ENCODE peak calls at places on chromosomes 4 and X, in four cellular contexts. C, I, O and Y are unnamed samples.

GRCh38 chr4:119471259-119471658 is 149.3 kb upstream of the FABP2 start:
- DNase-seq in C (no peak), I (no peak), O (no peak), Y (no peak)

GRCh38 chr4:101418055-101418454 is 70.7 kb upstream of the PPP3CA start:
- DNase-seq in C (no peak), I (no peak), O (no peak), Y (no peak)

GRCh38 chr4:85952982-85953650 is 406.7 kb downstream of the MAPK10 start:
- DNase-seq in C (no peak), I (no peak), O (no peak), Y (no peak)

GRCh38 chr4:54169176-54169575 is 59.9 kb upstream of the PDGFRA start:
- DNase-seq in C (no peak), I (no peak), O (no peak), Y (no peak)

GRCh38 chr4:60122820-60123219 is 1077.3 kb upstream of the ADGRL3 start:
- DNase-seq in C (no peak), I (no peak), O (no peak), Y (no peak)

GRCh38 chr4:109462802-109463201 is 29.2 kb downstream of the SEC24B start:
- DNase-seq in C (no peak), I (no peak), O (no peak), Y (no peak)

GRCh38 chr4:118942465-118942864 is 53.8 kb downstream of the SYNPO2 start:
- DNase-seq in C (no peak), I (no peak), O (no peak), Y (peak)

GRCh38 chr4:156419080-156419638 is 465.5 kb upstream of the CTSO start:
- DNase-seq in C (no peak), I (no peak), O (no peak), Y (no peak)

GRCh38 chr4:145804134-145804533 is 124.2 kb downstream of the C4orf51 start:
- DNase-seq in C (peak), I (no peak), O (no peak), Y (no peak)

GRCh38 chr4:81454498-81454897 is 17.2 kb downstream of the RASGEF1B start:
- DNase-seq in C (no peak), I (no peak), O (no peak), Y (no peak)

GRCh38 chrX:261167-261857 is 19.9 kb upstream of the PLCXD1 start:
- DNase-seq in C (peak), I (no peak), O (no peak), Y (no peak)

GRCh38 chr4:8858188-8858924 is 13.3 kb downstream of the HMX1 start:
- DNase-seq in C (no peak), I (no peak), O (no peak), Y (no peak)

GRCh38 chrX:155148724-155149537 is 67.3 kb upstream of the VBP1 start:
- DNase-seq in C (no peak), I (peak), O (peak), Y (no peak)

GRCh38 chr4:184968784-184969201 is 49.5 kb upstream of the HELT start:
- DNase-seq in C (peak), I (no peak), O (no peak), Y (peak)

GRCh38 chr4:155529197-155529596 is 137.5 kb upstream of the GUCY1A1 start:
- DNase-seq in C (no peak), I (peak), O (no peak), Y (no peak)

GRCh38 chr4:139593091-139593564 is 37.1 kb upstream of the SETD7 start:
- DNase-seq in C (no peak), I (peak), O (peak), Y (no peak)

GRCh38 chr4:105283501-105283900 is 136.8 kb downstream of the TET2 start:
- DNase-seq in C (no peak), I (no peak), O (no peak), Y (no peak)

GRCh38 chr4:184825394-184826314 is at the start of gene ACSL1:
- DNase-seq in C (peak), I (peak), O (peak), Y (no peak)

GRCh38 chr4:140096921-140097320 is 57.1 kb downstream of the MAML3 start:
- DNase-seq in C (no peak), I (no peak), O (no peak), Y (no peak)

DNA sequence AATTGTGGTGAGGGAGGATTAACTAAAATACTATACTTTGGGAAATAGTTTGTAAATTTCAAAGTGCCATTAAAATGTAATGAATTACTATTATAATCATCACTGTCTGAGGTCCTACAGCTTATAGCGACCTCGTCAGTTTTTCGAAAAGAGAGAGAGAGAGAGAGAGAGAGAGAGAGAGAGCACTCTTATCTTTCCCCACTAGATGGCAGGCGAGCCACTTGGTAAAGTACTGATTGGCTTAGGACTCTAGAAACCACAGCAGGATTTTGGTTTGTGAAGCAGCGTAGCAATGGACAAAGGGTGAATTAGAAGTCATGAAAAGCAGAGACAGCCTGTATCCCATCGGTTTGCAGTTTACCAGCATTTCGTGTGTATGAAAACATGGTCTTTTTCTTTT is 52.5 kb downstream of the LINC00632 start:
- DNase-seq in C (peak), I (peak), O (peak), Y (peak)
- TF ChIP-seq CTCF in C (peak), I (peak), O (peak), Y (peak)

GRCh38 chrX:1582686-1583437 is 8.5 kb upstream of the AKAP17A start:
- DNase-seq in C (no peak), I (no peak), O (no peak), Y (no peak)

GRCh38 chrX:1591102-1591862 is at the start of gene AKAP17A:
- DNase-seq in C (peak), I (peak), O (peak), Y (peak)

GRCh38 chrX:1584237-1585011 is 7.0 kb upstream of the AKAP17A start:
- DNase-seq in C (no peak), I (no peak), O (no peak), Y (no peak)

GRCh38 chrX:1589356-1590130 is 1.9 kb upstream of the AKAP17A start:
- DNase-seq in C (no peak), I (no peak), O (no peak), Y (no peak)

GRCh38 chrX:1587161-1587560 is 4.2 kb upstream of the AKAP17A start:
- DNase-seq in C (no peak), I (no peak), O (no peak), Y (no peak)
- H3K4me3 ChIP-seq in C (no peak), I (no peak), O (no peak), Y (no peak)

GRCh38 chr4:4762300-4762699 is 97.2 kb upstream of the MSX1 start:
- DNase-seq in C (no peak), I (no peak), O (no peak), Y (no peak)

GRCh38 chr4:4759883-4760282 is 99.6 kb upstream of the MSX1 start:
- DNase-seq in C (no peak), I (no peak), O (no peak), Y (no peak)

GRCh38 chr4:4759233-4759632 is 100.2 kb upstream of the MSX1 start:
- DNase-seq in C (no peak), I (no peak), O (no peak), Y (no peak)

GRCh38 chr4:4762909-4763814 is 96.3 kb upstream of the MSX1 start:
- DNase-seq in C (no peak), I (peak), O (no peak), Y (no peak)

GRCh38 chr4:4761128-4761991 is 98.1 kb upstream of the MSX1 start:
- DNase-seq in C (no peak), I (peak), O (no peak), Y (no peak)
- TF ChIP-seq CTCF in C (no peak), I (peak), O (no peak), Y (no peak)

GRCh38 chrX:12871181-12871580 is 4.3 kb downstream of the TLR7 start:
- DNase-seq in C (no peak), I (no peak), O (no peak), Y (no peak)
- H3K4me3 ChIP-seq in C (no peak), I (no peak), O (no peak), Y (no peak)

DNA sequence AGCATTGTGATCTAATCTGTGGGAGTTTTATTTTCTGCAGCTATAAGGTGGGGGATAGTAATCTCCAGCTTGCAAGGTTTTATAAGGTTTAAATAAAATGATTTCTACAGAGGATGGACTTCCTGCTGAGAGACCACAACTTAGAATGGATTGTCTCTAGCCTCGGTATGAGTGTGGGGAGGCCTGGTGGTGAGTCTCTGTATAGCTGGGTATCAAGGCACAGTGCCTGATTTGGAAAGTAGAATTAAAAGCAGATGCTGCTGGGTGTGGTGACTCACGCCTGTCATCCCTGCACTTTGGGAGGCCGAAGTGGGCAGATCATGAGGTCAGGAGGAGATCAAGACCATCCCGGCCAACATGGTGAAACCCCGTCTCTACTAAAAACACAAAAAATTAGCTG is 162.0 kb upstream of the GATB start:
- DNase-seq in C (no peak), I (no peak), O (no peak), Y (no peak)
- TF ChIP-seq CTCF in C (no peak), I (no peak), O (no peak), Y (no peak)

DNA sequence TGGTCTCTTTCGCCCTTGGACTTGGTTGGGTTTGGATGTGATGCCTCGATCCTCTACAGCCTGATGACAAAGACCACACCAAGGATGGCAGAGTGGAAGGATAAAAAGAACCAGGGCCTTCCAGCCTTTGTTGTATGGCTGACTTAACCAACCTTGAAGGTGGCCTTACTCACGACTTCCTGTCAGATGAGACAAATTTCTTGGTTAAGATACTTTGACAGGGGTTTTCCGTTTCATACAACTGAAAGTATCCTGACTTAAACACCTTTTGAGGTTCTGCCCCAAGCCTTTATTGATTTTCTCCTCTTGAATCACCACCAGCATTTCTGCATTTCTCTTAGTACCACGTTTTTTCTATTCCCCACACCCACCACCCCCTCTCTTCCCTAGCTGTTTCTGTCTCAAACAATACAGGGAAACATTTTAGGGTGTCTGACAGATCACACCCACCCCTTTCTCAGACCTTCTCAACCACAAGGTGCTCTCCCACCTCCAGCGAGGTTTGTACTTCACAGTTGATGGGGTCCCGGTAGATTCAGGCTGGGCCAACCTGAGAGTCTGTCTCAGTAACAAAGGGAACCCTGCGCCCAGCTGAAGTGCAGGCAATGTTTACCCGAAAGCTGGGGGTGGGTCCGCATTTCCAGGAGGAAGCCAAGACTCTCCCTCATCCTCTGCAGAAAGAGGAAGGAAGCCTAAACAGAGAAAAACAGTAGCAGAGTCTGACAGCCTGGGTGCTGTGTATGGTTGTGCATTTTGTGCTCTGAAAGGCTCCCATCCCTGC is 5.0 kb upstream of the TSPAN5 start:
- DNase-seq in C (no peak), I (no peak), O (no peak), Y (no peak)
- H3K4me3 ChIP-seq in C (no peak), I (no peak), O (no peak), Y (no peak)

GRCh38 chrX:153764786-153765137 is 713 bp downstream of the PLXNB3 start:
- DNase-seq in C (no peak), I (no peak), O (peak), Y (no peak)
- TF ChIP-seq CTCF in C (no peak), I (no peak), O (no peak), Y (no peak)

DNA sequence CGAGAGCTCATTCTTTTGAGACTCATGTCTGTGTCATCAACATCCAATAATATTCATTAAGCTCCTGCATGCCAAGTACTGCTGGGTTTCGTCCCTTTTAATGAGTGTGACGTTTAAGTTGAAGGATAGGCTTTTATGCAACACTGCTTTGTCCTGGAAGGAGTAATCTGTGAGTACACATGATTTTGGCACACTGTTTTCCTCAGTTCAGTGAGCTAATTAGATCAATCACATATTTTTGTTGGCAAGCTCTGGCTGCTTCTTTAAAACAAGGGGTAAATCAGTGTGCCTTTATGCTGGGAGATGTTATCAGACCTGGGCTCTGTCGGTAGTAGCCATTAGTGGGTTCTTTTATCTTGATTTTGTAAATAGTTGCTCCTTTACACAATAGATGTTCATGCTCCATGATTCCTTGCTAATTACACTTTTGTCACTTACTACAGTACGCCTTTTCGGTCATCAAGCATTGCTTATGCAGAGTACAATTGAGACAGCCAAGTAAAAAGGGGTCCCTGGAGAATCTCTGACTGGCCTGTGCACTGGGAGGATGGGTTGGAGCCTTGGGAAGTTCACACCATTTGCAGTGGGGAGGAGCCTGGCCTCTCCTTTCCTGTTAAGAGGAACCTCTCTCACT is 132.6 kb downstream of the FHIP1A start:
- DNase-seq in C (no peak), I (no peak), O (no peak), Y (peak)
- H3K4me3 ChIP-seq in C (no peak), I (no peak), O (no peak), Y (peak)

GRCh38 chrX:131262738-131263679 is 26.1 kb downstream of the IGSF1 start:
- DNase-seq in C (no peak), I (peak), O (no peak), Y (peak)
- TF ChIP-seq CTCF in C (no peak), I (no peak), O (no peak), Y (peak)